ENCODE peak calls at places on chromosome 16, in four cellular contexts. C, H, A and J are unnamed samples.

GRCh38 chr16:87068316-87068715 is 248.9 kb downstream of the C16orf95 start:
- DNase-seq in C (no peak), H (peak; percentile 54), A (no peak), J (no peak)

GRCh38 chr16:57614546-57615343 is 13.7 kb upstream of the ADGRG1 start:
- DNase-seq in C (no peak), H (peak; percentile 68), A (no peak), J (no peak)

GRCh38 chr16:10932959-10933710 is 9.1 kb downstream of the DEXI start:
- DNase-seq in C (no peak), H (no peak), A (no peak), J (no peak)

GRCh38 chr16:84643180-84643583 is 5.1 kb upstream of the KLHL36 start:
- DNase-seq in C (peak; percentile 74), H (peak; percentile 93), A (peak; percentile 81), J (peak; percentile 87)

GRCh38 chr16:81523387-81524115 is 78.9 kb downstream of the CMIP start:
- DNase-seq in C (peak; percentile 87), H (no peak), A (peak; percentile 18), J (peak; percentile 69)

GRCh38 chr16:89031715-89032659 is 55.0 kb upstream of the CBFA2T3 start:
- DNase-seq in C (no peak), H (no peak), A (no peak), J (no peak)

GRCh38 chr16:20023190-20023589 is 50.5 kb downstream of the GPR139 start:
- DNase-seq in C (peak; percentile 10), H (no peak), A (no peak), J (no peak)

GRCh38 chr16:56417138-56417537 is 8.2 kb downstream of the AMFR start:
- DNase-seq in C (no peak), H (no peak), A (no peak), J (no peak)

GRCh38 chr16:84819644-84820304 is at the start of gene CRISPLD2:
- DNase-seq in C (peak; percentile 84), H (peak; percentile 92), A (no peak), J (no peak)

GRCh38 chr16:58098207-58099096 is 30.7 kb downstream of the CFAP20 start:
- DNase-seq in C (peak; percentile 55), H (no peak), A (no peak), J (no peak)

GRCh38 chr16:86529160-86529559 is 18.8 kb downstream of the FOXF1 start:
- DNase-seq in C (peak; percentile 81), H (no peak), A (no peak), J (peak; percentile 8)

GRCh38 chr16:87066695-87067556 is 250.3 kb downstream of the C16orf95 start:
- DNase-seq in C (no peak), H (peak; percentile 66), A (no peak), J (no peak)

GRCh38 chr16:79169239-79169638 is 431.3 kb downstream of the MAF start:
- DNase-seq in C (no peak), H (no peak), A (no peak), J (peak; percentile 79)

GRCh38 chr16:25493136-25493811 is 198.5 kb upstream of the HS3ST4 start:
- DNase-seq in C (no peak), H (no peak), A (no peak), J (peak; percentile 62)

GRCh38 chr16:52861614-52862022 is 191.1 kb downstream of the CHD9NB start:
- DNase-seq in C (peak; percentile 19), H (no peak), A (no peak), J (no peak)

GRCh38 chr16:66510298-66510697 is 39.6 kb downstream of the TK2 start:
- DNase-seq in C (no peak), H (peak; percentile 71), A (no peak), J (no peak)

GRCh38 chr16:82167670-82168069 is 2.4 kb downstream of the MPHOSPH6 start:
- DNase-seq in C (no peak), H (no peak), A (no peak), J (no peak)

GRCh38 chr16:5056347-5056746 is 9.4 kb downstream of the C16orf89 start:
- DNase-seq in C (no peak), H (no peak), A (no peak), J (no peak)

GRCh38 chr16:20868890-20869289 is 31.3 kb downstream of the DCUN1D3 start:
- DNase-seq in C (peak; percentile 60), H (peak; percentile 91), A (no peak), J (peak; percentile 45)

GRCh38 chr16:68798398-68798797 is 44.9 kb upstream of the TANGO6 start:
- DNase-seq in C (no peak), H (no peak), A (no peak), J (no peak)

GRCh38 chr16:56246051-56246817 is 54.9 kb downstream of the GNAO1 start:
- DNase-seq in C (peak; percentile 70), H (no peak), A (no peak), J (peak; percentile 83)